ENCODE peak calls at places on chromosomes 2 and 18, in six cellular contexts. One of them, this sample, is unnamed.

GRCh38 chr2:85470850-85471800 is 52.6 kb downstream of the SH2D6 start:
- DNase-seq in HFFc6: no peak
- DNase-seq in fibroblast of the aortic adventitia: no peak
- DNase-seq in nephron progenitor cell: no peak
- DNase-seq in A549: peak
- DNase-seq in breast epithelium: no peak
- DNase-seq in this sample: no peak

GRCh38 chr2:74481961-74482800 is 617 bp downstream of the CCDC142 start:
- DNase-seq in breast epithelium: no peak
- DNase-seq in fibroblast of the aortic adventitia: no peak
- DNase-seq in HFFc6: no peak
- DNase-seq in nephron progenitor cell: peak
- DNase-seq in A549: no peak
- DNase-seq in this sample: no peak

GRCh38 chr2:40113272-40113671 is 334.2 kb upstream of the THUMPD2 start:
- DNase-seq in nephron progenitor cell: no peak
- DNase-seq in HFFc6: peak
- DNase-seq in A549: no peak
- DNase-seq in breast epithelium: no peak
- DNase-seq in fibroblast of the aortic adventitia: no peak
- DNase-seq in this sample: no peak

GRCh38 chr2:84865181-84865783 is 15.6 kb downstream of the TRABD2A start:
- DNase-seq in A549: peak
- DNase-seq in fibroblast of the aortic adventitia: peak
- DNase-seq in HFFc6: peak
- DNase-seq in breast epithelium: no peak
- DNase-seq in nephron progenitor cell: no peak
- DNase-seq in this sample: no peak

GRCh38 chr2:88170472-88170892 is 336 bp downstream of the THNSL2 start:
- DNase-seq in A549: no peak
- DNase-seq in HFFc6: no peak
- DNase-seq in nephron progenitor cell: no peak
- DNase-seq in breast epithelium: no peak
- DNase-seq in fibroblast of the aortic adventitia: peak
- DNase-seq in this sample: peak

GRCh38 chr2:233414273-233414654 is 60.0 kb downstream of the DGKD start:
- DNase-seq in breast epithelium: no peak
- DNase-seq in A549: no peak
- DNase-seq in nephron progenitor cell: no peak
- DNase-seq in fibroblast of the aortic adventitia: peak
- DNase-seq in HFFc6: peak
- DNase-seq in this sample: no peak

GRCh38 chr2:47783491-47784330 is 766 bp downstream of the MSH6 start:
- DNase-seq in fibroblast of the aortic adventitia: peak
- DNase-seq in HFFc6: peak
- DNase-seq in breast epithelium: no peak
- DNase-seq in A549: peak
- DNase-seq in nephron progenitor cell: peak
- DNase-seq in this sample: peak

GRCh38 chr2:85924522-85924921 is 35.7 kb upstream of the ST3GAL5 start:
- DNase-seq in breast epithelium: peak
- DNase-seq in fibroblast of the aortic adventitia: peak
- DNase-seq in HFFc6: peak
- DNase-seq in nephron progenitor cell: no peak
- DNase-seq in A549: no peak
- DNase-seq in this sample: no peak

GRCh38 chr2:182715896-182716664 is at the start of gene DNAJC10:
- DNase-seq in nephron progenitor cell: peak
- DNase-seq in breast epithelium: peak
- DNase-seq in HFFc6: peak
- DNase-seq in fibroblast of the aortic adventitia: peak
- DNase-seq in A549: peak
- DNase-seq in this sample: peak

GRCh38 chr18:34834897-34835296 is 124.8 kb downstream of the DTNA start:
- DNase-seq in A549: no peak
- DNase-seq in nephron progenitor cell: no peak
- DNase-seq in breast epithelium: no peak
- DNase-seq in HFFc6: no peak
- DNase-seq in fibroblast of the aortic adventitia: peak
- DNase-seq in this sample: no peak

GRCh38 chr2:8145385-8145784 is 536.5 kb upstream of the ID2 start:
- DNase-seq in A549: no peak
- DNase-seq in fibroblast of the aortic adventitia: no peak
- DNase-seq in HFFc6: no peak
- DNase-seq in nephron progenitor cell: no peak
- DNase-seq in breast epithelium: no peak
- DNase-seq in this sample: no peak

GRCh38 chr18:9147440-9148238 is 11.1 kb downstream of the ANKRD12 start:
- DNase-seq in HFFc6: peak
- DNase-seq in nephron progenitor cell: peak
- DNase-seq in fibroblast of the aortic adventitia: peak
- DNase-seq in A549: peak
- DNase-seq in breast epithelium: no peak
- DNase-seq in this sample: no peak

GRCh38 chr18:71899707-71900483 is 644.2 kb downstream of the CBLN2 start:
- DNase-seq in breast epithelium: no peak
- DNase-seq in HFFc6: no peak
- DNase-seq in A549: no peak
- DNase-seq in fibroblast of the aortic adventitia: no peak
- DNase-seq in nephron progenitor cell: no peak
- DNase-seq in this sample: no peak

GRCh38 chr2:157442136-157442535 is 1.8 kb downstream of the CYTIP start:
- DNase-seq in nephron progenitor cell: no peak
- DNase-seq in A549: no peak
- DNase-seq in HFFc6: no peak
- DNase-seq in fibroblast of the aortic adventitia: no peak
- DNase-seq in breast epithelium: no peak
- DNase-seq in this sample: no peak

GRCh38 chr18:56955490-56955889 is 191.4 kb upstream of the BOD1L2 start:
- DNase-seq in HFFc6: no peak
- DNase-seq in nephron progenitor cell: no peak
- DNase-seq in breast epithelium: no peak
- DNase-seq in A549: no peak
- DNase-seq in fibroblast of the aortic adventitia: no peak
- DNase-seq in this sample: no peak

GRCh38 chr2:218895758-218896500 is 15.3 kb downstream of the WNT10A start:
- DNase-seq in fibroblast of the aortic adventitia: no peak
- DNase-seq in breast epithelium: no peak
- DNase-seq in A549: no peak
- DNase-seq in nephron progenitor cell: no peak
- DNase-seq in HFFc6: no peak
- DNase-seq in this sample: no peak

GRCh38 chr2:43576983-43577892 is 18.6 kb downstream of the THADA start:
- DNase-seq in fibroblast of the aortic adventitia: peak
- DNase-seq in A549: peak
- DNase-seq in breast epithelium: no peak
- DNase-seq in HFFc6: peak
- DNase-seq in nephron progenitor cell: peak
- DNase-seq in this sample: no peak

GRCh38 chr2:176579608-176580007 is 310.4 kb downstream of the MTX2 start:
- DNase-seq in HFFc6: no peak
- DNase-seq in breast epithelium: no peak
- DNase-seq in fibroblast of the aortic adventitia: no peak
- DNase-seq in A549: no peak
- DNase-seq in nephron progenitor cell: no peak
- DNase-seq in this sample: no peak

GRCh38 chr2:94875820-94876522 is 4.7 kb downstream of the TEKT4 start:
- DNase-seq in breast epithelium: no peak
- DNase-seq in HFFc6: no peak
- DNase-seq in fibroblast of the aortic adventitia: no peak
- DNase-seq in A549: no peak
- DNase-seq in nephron progenitor cell: no peak
- DNase-seq in this sample: no peak

GRCh38 chr18:41783879-41784278 is 171.2 kb upstream of the PIK3C3 start:
- DNase-seq in fibroblast of the aortic adventitia: no peak
- DNase-seq in breast epithelium: no peak
- DNase-seq in A549: no peak
- DNase-seq in HFFc6: no peak
- DNase-seq in nephron progenitor cell: no peak
- DNase-seq in this sample: no peak

GRCh38 chr2:239465017-239466001 is 64.5 kb upstream of the HDAC4 start:
- DNase-seq in A549: peak
- DNase-seq in fibroblast of the aortic adventitia: no peak
- DNase-seq in HFFc6: no peak
- DNase-seq in breast epithelium: peak
- DNase-seq in nephron progenitor cell: no peak
- DNase-seq in this sample: peak

GRCh38 chr2:59804662-59805258 is 748.7 kb downstream of the BCL11A start:
- DNase-seq in A549: no peak
- DNase-seq in HFFc6: no peak
- DNase-seq in breast epithelium: no peak
- DNase-seq in fibroblast of the aortic adventitia: no peak
- DNase-seq in nephron progenitor cell: no peak
- DNase-seq in this sample: no peak

GRCh38 chr2:28663359-28663758 is 88.3 kb upstream of the PPP1CB start:
- DNase-seq in HFFc6: peak
- DNase-seq in A549: no peak
- DNase-seq in nephron progenitor cell: no peak
- DNase-seq in breast epithelium: no peak
- DNase-seq in fibroblast of the aortic adventitia: peak
- DNase-seq in this sample: no peak
- TF ChIP-seq CTCF in HFFc6: peak
- TF ChIP-seq CTCF in A549: no peak
- TF ChIP-seq CTCF in nephron progenitor cell: no peak
- TF ChIP-seq CTCF in breast epithelium: no peak
- TF ChIP-seq CTCF in fibroblast of the aortic adventitia: peak
- TF ChIP-seq CTCF in this sample: no peak

DNA sequence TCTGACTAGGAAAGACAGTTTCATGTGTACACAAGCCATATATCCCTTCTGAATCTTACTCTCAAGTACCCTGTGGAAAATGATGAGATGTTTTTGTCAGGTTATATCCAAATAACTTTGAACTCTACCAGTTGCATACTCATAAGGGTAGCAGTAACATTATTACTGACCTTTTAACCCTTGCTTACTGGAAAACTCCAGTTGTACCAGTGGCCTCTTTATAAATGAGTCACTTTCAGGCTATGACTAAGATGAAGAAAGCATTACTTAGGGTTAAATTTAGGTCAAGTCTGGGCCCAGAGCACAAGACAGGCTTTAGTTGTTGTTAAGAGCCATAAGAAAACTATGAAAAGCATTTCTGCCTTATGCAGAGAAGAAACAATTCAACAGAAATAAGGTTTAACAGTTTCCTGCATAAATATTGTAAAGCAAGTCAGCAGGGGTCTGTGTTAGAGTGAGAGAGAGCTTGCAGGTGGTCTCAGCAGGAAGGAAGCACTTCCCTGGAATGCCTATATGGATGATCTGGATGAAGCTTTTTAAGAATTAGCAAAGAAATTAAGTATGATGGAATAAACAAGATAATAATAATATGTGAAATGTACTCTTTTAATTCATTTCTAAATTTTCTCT is 126.5 kb downstream of the UBE2E3 start:
- DNase-seq in HFFc6: peak
- DNase-seq in breast epithelium: no peak
- DNase-seq in A549: peak
- DNase-seq in fibroblast of the aortic adventitia: peak
- DNase-seq in nephron progenitor cell: no peak
- DNase-seq in this sample: no peak
- TF ChIP-seq CTCF in HFFc6: no peak
- TF ChIP-seq CTCF in breast epithelium: no peak
- TF ChIP-seq CTCF in A549: no peak
- TF ChIP-seq CTCF in fibroblast of the aortic adventitia: no peak
- TF ChIP-seq CTCF in nephron progenitor cell: no peak
- TF ChIP-seq CTCF in this sample: no peak

GRCh38 chr2:207711750-207712487 is 479 bp downstream of the CCNYL1 start:
- DNase-seq in fibroblast of the aortic adventitia: peak
- DNase-seq in HFFc6: peak
- DNase-seq in A549: peak
- DNase-seq in nephron progenitor cell: no peak
- DNase-seq in breast epithelium: peak
- DNase-seq in this sample: peak

GRCh38 chr2:207716061-207716460 is 4.6 kb downstream of the CCNYL1 start:
- DNase-seq in nephron progenitor cell: no peak
- DNase-seq in HFFc6: no peak
- DNase-seq in A549: no peak
- DNase-seq in breast epithelium: no peak
- DNase-seq in fibroblast of the aortic adventitia: no peak
- DNase-seq in this sample: no peak

GRCh38 chr2:207706936-207707860 is 4.2 kb upstream of the CCNYL1 start:
- DNase-seq in HFFc6: no peak
- DNase-seq in nephron progenitor cell: no peak
- DNase-seq in fibroblast of the aortic adventitia: peak
- DNase-seq in A549: no peak
- DNase-seq in breast epithelium: no peak
- DNase-seq in this sample: no peak

GRCh38 chr2:207710814-207711740 is at the start of gene CCNYL1:
- DNase-seq in fibroblast of the aortic adventitia: peak
- DNase-seq in HFFc6: peak
- DNase-seq in nephron progenitor cell: peak
- DNase-seq in A549: peak
- DNase-seq in breast epithelium: peak
- DNase-seq in this sample: peak
- TF ChIP-seq CTCF in fibroblast of the aortic adventitia: no peak
- TF ChIP-seq CTCF in HFFc6: peak
- TF ChIP-seq CTCF in nephron progenitor cell: no peak
- TF ChIP-seq CTCF in A549: no peak
- TF ChIP-seq CTCF in breast epithelium: peak
- TF ChIP-seq CTCF in this sample: no peak

DNA sequence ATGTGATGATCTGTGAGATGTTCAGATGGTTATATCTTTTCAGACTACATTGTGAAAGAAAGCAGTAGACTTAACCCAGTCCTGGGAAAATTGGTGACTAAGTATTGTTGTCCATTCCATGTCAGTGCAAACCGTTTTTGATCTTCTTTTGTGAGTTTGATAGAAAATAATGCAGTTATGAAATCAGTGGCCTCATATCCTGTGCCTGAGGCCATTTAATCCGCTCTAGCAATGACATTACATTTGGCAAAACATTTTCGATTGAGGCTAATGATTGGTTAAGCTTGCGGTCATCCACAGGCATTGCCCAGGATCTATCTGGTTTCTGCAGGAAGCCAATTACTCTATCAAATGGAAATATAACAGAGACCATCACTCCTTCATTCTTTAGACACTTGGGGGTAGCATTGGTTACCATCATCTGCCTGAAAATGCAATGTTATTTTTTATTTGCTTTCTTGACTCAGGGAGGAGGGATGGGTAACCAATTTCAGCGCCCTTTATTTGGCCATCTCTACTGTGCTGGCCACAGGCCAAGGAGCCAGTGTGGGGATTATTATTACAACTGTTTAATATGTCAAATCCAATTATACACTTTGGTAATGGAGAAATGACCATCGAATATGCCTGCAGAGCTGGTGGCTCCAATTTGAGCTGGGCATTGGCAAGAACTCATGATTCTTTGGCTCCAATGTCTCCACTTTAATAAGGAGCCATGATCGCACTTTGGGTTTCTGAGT is 33.6 kb downstream of the TRIB2 start:
- DNase-seq in fibroblast of the aortic adventitia: no peak
- DNase-seq in A549: no peak
- DNase-seq in breast epithelium: no peak
- DNase-seq in nephron progenitor cell: no peak
- DNase-seq in HFFc6: no peak
- DNase-seq in this sample: no peak
- TF ChIP-seq CTCF in fibroblast of the aortic adventitia: no peak
- TF ChIP-seq CTCF in A549: no peak
- TF ChIP-seq CTCF in breast epithelium: no peak
- TF ChIP-seq CTCF in nephron progenitor cell: no peak
- TF ChIP-seq CTCF in HFFc6: no peak
- TF ChIP-seq CTCF in this sample: no peak